ENCODE peak calls at places on chromosomes 13 and 19, in ten cellular contexts. V, I, S, M, U, O, F, J, B and N are unnamed samples.

GRCh38 chr19:40216777-40217026 is 1.5 kb downstream of the TTC9B start:
- DNase-seq in V (no peak), I (no peak), S (no peak), M (no peak), U (no peak), O (no peak), F (no peak), J (no peak), B (no peak), N (no peak)

GRCh38 chr19:24159707-24160106 is 72.7 kb downstream of the ZNF254 start:
- DNase-seq in V (no peak), I (no peak), S (no peak), M (no peak), U (peak), O (no peak), F (peak), J (no peak), B (peak), N (peak)

GRCh38 chr13:31369213-31369612 is 169.4 kb downstream of the B3GLCT start:
- DNase-seq in V (no peak), I (no peak), S (no peak), M (no peak), U (no peak), O (no peak), F (no peak), J (no peak), B (peak), N (peak)

GRCh38 chr13:44747179-44747578 is 171.0 kb upstream of the TSC22D1 start:
- DNase-seq in V (no peak), I (no peak), S (no peak), M (no peak), U (no peak), O (no peak), F (no peak), J (no peak), B (no peak), N (no peak)

GRCh38 chr13:74062933-74063332 is 71.3 kb downstream of the KLF12 start:
- DNase-seq in V (peak), I (no peak), S (no peak), M (no peak), U (no peak), O (peak), F (no peak), J (no peak), B (peak), N (no peak)

GRCh38 chr13:50676602-50677001 is 166.9 kb downstream of the DLEU7 start:
- DNase-seq in V (no peak), I (no peak), S (no peak), M (no peak), U (peak), O (no peak), F (peak), J (no peak), B (peak), N (no peak)

GRCh38 chr13:34035676-34036325 is 217.9 kb downstream of the RFC3 start:
- DNase-seq in V (no peak), I (no peak), S (no peak), M (no peak), U (no peak), O (no peak), F (peak), J (no peak), B (no peak), N (peak)

GRCh38 chr19:10567696-10568443 is 909 bp downstream of the CDKN2D start:
- DNase-seq in V (no peak), I (no peak), S (no peak), M (peak), U (no peak), O (no peak), F (no peak), J (no peak), B (no peak), N (no peak)

GRCh38 chr13:75263741-75264407 is 218.1 kb downstream of the TBC1D4 start:
- DNase-seq in V (no peak), I (no peak), S (no peak), M (no peak), U (no peak), O (no peak), F (peak), J (no peak), B (peak), N (no peak)

GRCh38 chr19:16014923-16015804 is 61.1 kb upstream of the TPM4 start:
- DNase-seq in V (no peak), I (no peak), S (no peak), M (no peak), U (no peak), O (no peak), F (no peak), J (no peak), B (no peak), N (no peak)

GRCh38 chr13:71770710-71771109 is 96.3 kb downstream of the DACH1 start:
- DNase-seq in V (no peak), I (no peak), S (no peak), M (no peak), U (no peak), O (no peak), F (no peak), J (no peak), B (no peak), N (no peak)

GRCh38 chr13:44241638-44242037 is 132.0 kb upstream of the SERP2 start:
- DNase-seq in V (no peak), I (no peak), S (no peak), M (no peak), U (no peak), O (no peak), F (no peak), J (no peak), B (no peak), N (no peak)

GRCh38 chr13:110405597-110406450 is 98.7 kb downstream of the COL4A2 start:
- DNase-seq in V (no peak), I (no peak), S (peak), M (no peak), U (no peak), O (no peak), F (no peak), J (no peak), B (peak), N (no peak)

GRCh38 chr19:10566658-10567410 is 1.0 kb upstream of the KRI1 start:
- DNase-seq in V (no peak), I (peak), S (no peak), M (no peak), U (no peak), O (no peak), F (no peak), J (no peak), B (no peak), N (no peak)

GRCh38 chr19:33906578-33907335 is 110.1 kb downstream of the KCTD15 start:
- DNase-seq in V (no peak), I (peak), S (peak), M (peak), U (no peak), O (no peak), F (no peak), J (no peak), B (peak), N (no peak)

GRCh38 chr19:1068111-1069001 is 1.4 kb downstream of the ARHGAP45 start:
- DNase-seq in V (no peak), I (peak), S (no peak), M (no peak), U (no peak), O (no peak), F (no peak), J (no peak), B (no peak), N (no peak)

GRCh38 chr19:47643281-47643680 is 34.3 kb downstream of the BICRA start:
- DNase-seq in V (no peak), I (no peak), S (no peak), M (no peak), U (no peak), O (no peak), F (no peak), J (no peak), B (no peak), N (no peak)

GRCh38 chr13:23460309-23460708 is 26.8 kb upstream of the SACS start:
- DNase-seq in V (no peak), I (no peak), S (no peak), M (no peak), U (no peak), O (no peak), F (no peak), J (no peak), B (no peak), N (no peak)

GRCh38 chr13:112885782-112886268 is 83.2 kb upstream of the MCF2L start:
- DNase-seq in V (peak), I (peak), S (peak), M (no peak), U (peak), O (peak), F (peak), J (peak), B (peak), N (peak)

GRCh38 chr13:113562085-113562749 is 22.3 kb upstream of the TFDP1 start:
- DNase-seq in V (peak), I (peak), S (peak), M (peak), U (peak), O (peak), F (peak), J (no peak), B (peak), N (no peak)

GRCh38 chr19:52566588-52566987 is 3.5 kb upstream of the ZNF701 start:
- DNase-seq in V (no peak), I (no peak), S (no peak), M (no peak), U (peak), O (no peak), F (peak), J (no peak), B (peak), N (no peak)

GRCh38 chr19:42198676-42199439 is 18.6 kb downstream of the DEDD2 start:
- DNase-seq in V (no peak), I (peak), S (no peak), M (no peak), U (no peak), O (no peak), F (no peak), J (no peak), B (no peak), N (no peak)

GRCh38 chr13:107284168-107284567 is 716.2 kb upstream of the ARGLU1 start:
- DNase-seq in V (no peak), I (no peak), S (no peak), M (peak), U (no peak), O (no peak), F (peak), J (no peak), B (peak), N (no peak)

GRCh38 chr13:60226507-60226906 is 62.8 kb upstream of the DIAPH3 start:
- DNase-seq in V (no peak), I (peak), S (no peak), M (no peak), U (peak), O (peak), F (peak), J (no peak), B (peak), N (no peak)

GRCh38 chr19:1745589-1746031 is 7.7 kb upstream of the ONECUT3 start:
- DNase-seq in V (no peak), I (no peak), S (no peak), M (peak), U (no peak), O (no peak), F (peak), J (no peak), B (no peak), N (no peak)

GRCh38 chr19:5253403-5254110 is 87.1 kb downstream of the PTPRS start:
- DNase-seq in V (no peak), I (no peak), S (no peak), M (no peak), U (no peak), O (no peak), F (no peak), J (no peak), B (peak), N (no peak)

GRCh38 chr13:40318366-40318765 is 348.1 kb downstream of the FOXO1 start:
- DNase-seq in V (no peak), I (no peak), S (peak), M (peak), U (no peak), O (peak), F (no peak), J (no peak), B (no peak), N (peak)

GRCh38 chr19:11265785-11266236 is 3.5 kb upstream of the DOCK6 start:
- DNase-seq in V (no peak), I (peak), S (no peak), M (no peak), U (peak), O (no peak), F (peak), J (no peak), B (no peak), N (no peak)

GRCh38 chr19:20776083-20777076 is at the start of gene ZNF66:
- DNase-seq in V (peak), I (peak), S (peak), M (peak), U (peak), O (peak), F (peak), J (peak), B (peak), N (peak)

GRCh38 chr13:105920375-105920774 is 615.1 kb downstream of the EFNB2 start:
- DNase-seq in V (no peak), I (no peak), S (no peak), M (no peak), U (no peak), O (no peak), F (peak), J (no peak), B (peak), N (no peak)

GRCh38 chr13:83515267-83515666 is 367.0 kb downstream of the SLITRK1 start:
- DNase-seq in V (no peak), I (no peak), S (no peak), M (no peak), U (no peak), O (no peak), F (peak), J (no peak), B (peak), N (no peak)

GRCh38 chr19:38666662-38667448 is 19.4 kb downstream of the ACTN4 start:
- DNase-seq in V (no peak), I (peak), S (peak), M (peak), U (no peak), O (peak), F (peak), J (no peak), B (peak), N (peak)

GRCh38 chr13:26568132-26568815 is 10.8 kb downstream of the WASF3 start:
- DNase-seq in V (no peak), I (no peak), S (no peak), M (no peak), U (no peak), O (no peak), F (no peak), J (no peak), B (no peak), N (no peak)

GRCh38 chr13:97798836-97799235 is 154.6 kb upstream of the IPO5 start:
- DNase-seq in V (no peak), I (no peak), S (no peak), M (no peak), U (no peak), O (no peak), F (no peak), J (no peak), B (no peak), N (no peak)

GRCh38 chr19:45593520-45593919 is 8.5 kb downstream of the GPR4 start:
- DNase-seq in V (no peak), I (no peak), S (no peak), M (no peak), U (no peak), O (no peak), F (no peak), J (no peak), B (no peak), N (no peak)

GRCh38 chr13:84405286-84405685 is 523.0 kb upstream of the SLITRK1 start:
- DNase-seq in V (no peak), I (no peak), S (no peak), M (no peak), U (no peak), O (no peak), F (no peak), J (no peak), B (peak), N (no peak)

GRCh38 chr13:51276684-51277083 is 54.5 kb downstream of the FAM124A start:
- DNase-seq in V (no peak), I (peak), S (peak), M (no peak), U (no peak), O (no peak), F (no peak), J (no peak), B (no peak), N (no peak)

GRCh38 chr19:17260842-17261325 is 3.7 kb downstream of the USHBP1 start:
- DNase-seq in V (peak), I (peak), S (peak), M (peak), U (peak), O (peak), F (peak), J (peak), B (peak), N (peak)
- H3K4me3 ChIP-seq in V (no peak), I (no peak), S (no peak), M (no peak), U (no peak), O (no peak), F (no peak), J (no peak), B (no peak), N (no peak)

GRCh38 chr19:3234800-3235199 is 10.3 kb downstream of the CELF5 start:
- DNase-seq in V (no peak), I (no peak), S (no peak), M (no peak), U (peak), O (no peak), F (no peak), J (no peak), B (no peak), N (no peak)
- TF ChIP-seq CTCF in V (no peak), I (no peak), S (no peak), M (peak), U (no peak), O (peak), F (peak), J (no peak), B (no peak), N (peak)

DNA sequence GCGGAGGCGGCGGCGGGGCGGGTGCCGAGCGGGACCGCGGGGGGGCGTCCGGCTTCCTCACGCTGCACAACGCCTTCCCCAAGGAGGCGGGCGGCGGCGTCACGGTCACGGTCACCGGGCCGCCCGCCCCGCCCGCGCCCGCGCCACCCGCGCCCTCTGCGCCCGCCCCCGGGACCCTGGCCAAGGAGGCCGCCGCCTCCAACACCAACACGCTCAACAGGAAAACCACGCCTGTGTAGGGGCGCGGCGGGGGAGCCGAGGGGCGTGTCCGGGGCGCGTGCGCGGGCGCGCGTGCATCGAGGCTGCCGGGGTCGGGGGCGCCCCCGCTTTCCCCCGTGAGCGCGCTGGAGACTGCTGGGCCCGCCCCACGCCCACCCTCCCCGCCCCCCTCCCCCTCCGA is 8.8 kb upstream of the CACNG6 start:
- DNase-seq in V (peak), I (peak), S (peak), M (peak), U (no peak), O (peak), F (peak), J (no peak), B (no peak), N (no peak)
- H3K4me3 ChIP-seq in V (no peak), I (no peak), S (peak), M (peak), U (peak), O (peak), F (no peak), J (no peak), B (no peak), N (no peak)

GRCh38 chr13:102197193-102197592 is 204.7 kb downstream of the FGF14 start:
- DNase-seq in V (no peak), I (no peak), S (no peak), M (peak), U (peak), O (no peak), F (peak), J (no peak), B (peak), N (no peak)
- TF ChIP-seq CTCF in V (no peak), I (no peak), S (no peak), M (peak), U (no peak), O (peak), F (peak), J (no peak), B (no peak), N (peak)

GRCh38 chr13:25097426-25097825 is 1.5 kb downstream of the PABPC3 start:
- DNase-seq in V (no peak), I (no peak), S (no peak), M (no peak), U (no peak), O (no peak), F (no peak), J (no peak), B (no peak), N (no peak)

DNA sequence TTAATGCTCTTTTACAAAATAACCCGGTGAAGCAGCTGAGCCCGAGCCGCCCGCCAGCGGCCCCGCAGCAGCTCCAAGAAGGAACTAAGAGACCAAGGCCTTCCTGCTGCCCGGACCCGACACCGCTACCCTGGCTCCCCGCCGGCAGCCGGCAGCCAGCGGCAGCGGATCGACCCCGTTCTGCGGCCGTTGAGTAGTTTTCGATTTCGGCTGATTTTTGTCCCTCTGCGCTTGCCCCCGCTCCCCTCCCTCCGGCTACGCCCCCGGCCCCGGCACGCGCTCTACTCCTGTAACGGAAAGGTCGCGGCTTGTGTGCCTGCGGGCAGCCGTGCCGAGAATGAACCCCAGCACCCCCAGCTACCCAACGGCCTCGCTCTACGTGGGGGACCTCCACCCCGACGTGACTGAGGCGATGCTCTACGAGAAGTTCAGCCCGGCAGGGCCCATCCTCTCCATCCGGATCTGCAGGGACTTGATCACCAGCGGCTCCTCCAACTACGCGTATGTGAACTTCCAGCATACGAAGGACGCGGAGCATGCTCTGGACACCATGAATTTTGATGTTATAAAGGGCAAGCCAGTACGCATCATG is at the start of gene PABPC3:
- DNase-seq in V (no peak), I (no peak), S (no peak), M (no peak), U (no peak), O (no peak), F (no peak), J (no peak), B (no peak), N (no peak)
- H3K4me3 ChIP-seq in V (no peak), I (no peak), S (peak), M (no peak), U (no peak), O (no peak), F (no peak), J (no peak), B (peak), N (no peak)

GRCh38 chr19:35741216-35741541 is 1.1 kb downstream of the IGFLR1 start:
- DNase-seq in V (no peak), I (no peak), S (no peak), M (no peak), U (no peak), O (no peak), F (no peak), J (no peak), B (no peak), N (no peak)
- TF ChIP-seq CTCF in V (no peak), I (no peak), S (no peak), M (no peak), U (peak), O (no peak), F (no peak), J (no peak), B (no peak), N (no peak)

GRCh38 chr13:28486144-28486543 is 8.8 kb downstream of the FLT1 start:
- DNase-seq in V (no peak), I (no peak), S (no peak), M (no peak), U (no peak), O (no peak), F (no peak), J (no peak), B (no peak), N (no peak)

GRCh38 chr13:28489536-28489935 is 5.4 kb downstream of the FLT1 start:
- DNase-seq in V (no peak), I (no peak), S (no peak), M (peak), U (no peak), O (no peak), F (no peak), J (no peak), B (no peak), N (no peak)

GRCh38 chr13:28485551-28485950 is 9.4 kb downstream of the FLT1 start:
- DNase-seq in V (no peak), I (no peak), S (no peak), M (no peak), U (no peak), O (no peak), F (no peak), J (no peak), B (no peak), N (no peak)

GRCh38 chr13:28489975-28490550 is 4.9 kb downstream of the FLT1 start:
- DNase-seq in V (no peak), I (no peak), S (no peak), M (no peak), U (no peak), O (no peak), F (no peak), J (no peak), B (no peak), N (no peak)

GRCh38 chr13:28488376-28489005 is 6.4 kb downstream of the FLT1 start:
- DNase-seq in V (no peak), I (no peak), S (no peak), M (no peak), U (no peak), O (no peak), F (no peak), J (no peak), B (no peak), N (no peak)
- H3K4me3 ChIP-seq in V (no peak), I (no peak), S (no peak), M (no peak), U (no peak), O (no peak), F (no peak), J (no peak), B (no peak), N (no peak)